ENCODE peak calls at places on chromosome 1, in nine cellular contexts. U, O, X, D, Z, B, V, M and S are unnamed samples.

GRCh38 chr1:48673725-48674124 is 103.0 kb downstream of the BEND5 start:
- DNase-seq in U (no peak), O (no peak), X (no peak), D (no peak), Z (no peak), B (no peak), V (no peak), M (no peak), S (peak)

GRCh38 chr1:35554261-35555211 is 2.7 kb downstream of the KIAA0319L start:
- DNase-seq in U (no peak), O (no peak), X (no peak), D (peak), Z (peak), B (no peak), V (no peak), M (no peak), S (no peak)

GRCh38 chr1:217535601-217536377 is 95.1 kb downstream of the GPATCH2 start:
- DNase-seq in U (no peak), O (no peak), X (no peak), D (no peak), Z (no peak), B (no peak), V (peak), M (no peak), S (no peak)

GRCh38 chr1:245348626-245349025 is 193.8 kb downstream of the KIF26B start:
- DNase-seq in U (no peak), O (no peak), X (no peak), D (no peak), Z (no peak), B (no peak), V (no peak), M (no peak), S (no peak)

GRCh38 chr1:228902781-228903572 is 167.7 kb downstream of the RHOU start:
- DNase-seq in U (peak), O (peak), X (peak), D (peak), Z (peak), B (no peak), V (peak), M (no peak), S (no peak)

GRCh38 chr1:45205000-45205909 is 1.1 kb downstream of the ZSWIM5 start:
- DNase-seq in U (no peak), O (peak), X (peak), D (peak), Z (peak), B (peak), V (peak), M (peak), S (peak)

GRCh38 chr1:238329671-238330070 is 438.9 kb upstream of the ZP4 start:
- DNase-seq in U (no peak), O (no peak), X (no peak), D (no peak), Z (no peak), B (no peak), V (no peak), M (no peak), S (no peak)

GRCh38 chr1:244918422-244919319 is 54.3 kb upstream of the HNRNPU start:
- DNase-seq in U (no peak), O (no peak), X (peak), D (peak), Z (peak), B (peak), V (peak), M (peak), S (peak)

GRCh38 chr1:9700340-9700739 is 48.8 kb downstream of the PIK3CD start:
- DNase-seq in U (no peak), O (peak), X (no peak), D (no peak), Z (no peak), B (no peak), V (peak), M (no peak), S (no peak)

GRCh38 chr1:161070737-161071136 is 1.0 kb upstream of the ARHGAP30 start:
- DNase-seq in U (no peak), O (no peak), X (no peak), D (no peak), Z (no peak), B (no peak), V (no peak), M (no peak), S (no peak)

GRCh38 chr1:178031856-178032320 is 62.0 kb upstream of the RASAL2 start:
- DNase-seq in U (peak), O (peak), X (peak), D (peak), Z (peak), B (peak), V (peak), M (peak), S (peak)

GRCh38 chr1:99751877-99752504 is 14.4 kb downstream of the FRRS1 start:
- DNase-seq in U (no peak), O (no peak), X (no peak), D (no peak), Z (no peak), B (no peak), V (no peak), M (peak), S (no peak)

GRCh38 chr1:214658785-214659184 is 55.8 kb downstream of the CENPF start:
- DNase-seq in U (no peak), O (peak), X (no peak), D (no peak), Z (peak), B (no peak), V (peak), M (no peak), S (no peak)

GRCh38 chr1:179263121-179263520 is 30.5 kb upstream of the SOAT1 start:
- DNase-seq in U (no peak), O (no peak), X (no peak), D (no peak), Z (no peak), B (no peak), V (no peak), M (no peak), S (no peak)

GRCh38 chr1:30675761-30676160 is 47.6 kb downstream of the MATN1 start:
- DNase-seq in U (no peak), O (peak), X (no peak), D (no peak), Z (no peak), B (no peak), V (peak), M (no peak), S (no peak)

GRCh38 chr1:224784606-224785328 is 144.7 kb upstream of the DNAH14 start:
- DNase-seq in U (peak), O (peak), X (no peak), D (no peak), Z (no peak), B (no peak), V (peak), M (no peak), S (no peak)

GRCh38 chr1:113875714-113876113 is 4.2 kb upstream of the PTPN22 start:
- DNase-seq in U (no peak), O (no peak), X (no peak), D (no peak), Z (no peak), B (no peak), V (no peak), M (no peak), S (no peak)

GRCh38 chr1:113876181-113876580 is 4.7 kb upstream of the PTPN22 start:
- DNase-seq in U (no peak), O (no peak), X (no peak), D (no peak), Z (no peak), B (no peak), V (no peak), M (no peak), S (no peak)

GRCh38 chr1:113872219-113872934 is 865 bp upstream of the PTPN22 start:
- DNase-seq in U (no peak), O (no peak), X (no peak), D (no peak), Z (no peak), B (no peak), V (no peak), M (peak), S (no peak)

GRCh38 chr1:113871597-113872113 is at the start of gene PTPN22:
- DNase-seq in U (peak), O (peak), X (no peak), D (peak), Z (no peak), B (no peak), V (peak), M (peak), S (no peak)

GRCh38 chr1:113874017-113874879 is 2.7 kb upstream of the PTPN22 start:
- DNase-seq in U (no peak), O (no peak), X (no peak), D (no peak), Z (no peak), B (no peak), V (no peak), M (peak), S (no peak)
- TF ChIP-seq CTCF in U (peak), O (peak), X (no peak), D (no peak), Z (peak), B (no peak), V (no peak), M (peak), S (no peak)

DNA sequence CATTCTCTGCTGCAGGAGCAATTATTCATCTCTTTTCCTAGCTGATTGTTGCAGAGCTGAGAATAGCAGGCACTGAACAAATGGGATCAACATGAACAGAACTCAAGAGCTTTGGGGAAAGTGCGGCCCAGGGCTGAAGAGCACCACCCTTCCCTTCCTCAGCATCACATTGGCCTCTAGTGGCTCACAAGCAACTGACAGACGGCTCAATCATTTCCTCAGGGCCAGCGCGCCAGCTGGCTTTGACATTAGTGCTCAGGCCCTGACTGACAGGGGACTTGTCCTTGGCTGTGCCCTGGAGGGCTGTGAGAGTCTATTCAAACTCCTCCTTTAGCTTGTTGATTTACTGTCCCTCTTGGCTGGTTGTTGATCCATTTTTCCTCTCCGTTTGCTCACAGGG is 295.4 kb downstream of the HLX start:
- DNase-seq in U (no peak), O (no peak), X (no peak), D (peak), Z (peak), B (no peak), V (no peak), M (peak), S (peak)
- TF ChIP-seq CTCF in U (no peak), O (no peak), X (no peak), D (peak), Z (peak), B (no peak), V (no peak), M (peak), S (no peak)

GRCh38 chr1:159090566-159091546 is 14.3 kb upstream of the AIM2 start:
- DNase-seq in U (no peak), O (peak), X (no peak), D (no peak), Z (no peak), B (no peak), V (peak), M (no peak), S (no peak)

GRCh38 chr1:159091547-159092397 is 15.2 kb upstream of the AIM2 start:
- DNase-seq in U (peak), O (peak), X (no peak), D (no peak), Z (no peak), B (no peak), V (peak), M (no peak), S (no peak)

GRCh38 chr1:159088566-159089183 is 12.1 kb upstream of the AIM2 start:
- DNase-seq in U (no peak), O (no peak), X (no peak), D (no peak), Z (no peak), B (no peak), V (no peak), M (no peak), S (no peak)

GRCh38 chr1:159088050-159088449 is 11.5 kb upstream of the AIM2 start:
- DNase-seq in U (peak), O (peak), X (no peak), D (no peak), Z (no peak), B (no peak), V (peak), M (no peak), S (no peak)

GRCh38 chr1:159089184-159089791 is 12.7 kb upstream of the AIM2 start:
- DNase-seq in U (no peak), O (no peak), X (no peak), D (no peak), Z (no peak), B (no peak), V (no peak), M (peak), S (no peak)
- TF ChIP-seq CTCF in U (peak), O (peak), X (no peak), D (peak), Z (peak), B (peak), V (peak), M (peak), S (peak)

GRCh38 chr1:68485431-68486022 is 11.4 kb downstream of the DEPDC1 start:
- DNase-seq in U (no peak), O (no peak), X (no peak), D (no peak), Z (no peak), B (no peak), V (no peak), M (no peak), S (no peak)
- TF ChIP-seq CTCF in U (no peak), O (no peak), X (no peak), D (no peak), Z (no peak), B (no peak), V (no peak), M (no peak), S (no peak)

GRCh38 chr1:203120325-203121138 is 7.0 kb upstream of the ADORA1 start:
- DNase-seq in U (no peak), O (no peak), X (no peak), D (no peak), Z (no peak), B (no peak), V (no peak), M (no peak), S (no peak)

GRCh38 chr1:203121186-203122015 is 6.1 kb upstream of the ADORA1 start:
- DNase-seq in U (no peak), O (no peak), X (no peak), D (no peak), Z (no peak), B (no peak), V (no peak), M (no peak), S (no peak)

GRCh38 chr1:203114202-203114601 is 13.3 kb upstream of the ADORA1 start:
- DNase-seq in U (no peak), O (no peak), X (no peak), D (no peak), Z (no peak), B (no peak), V (no peak), M (no peak), S (no peak)

GRCh38 chr1:203116048-203116810 is 11.3 kb upstream of the ADORA1 start:
- DNase-seq in U (no peak), O (no peak), X (no peak), D (no peak), Z (no peak), B (no peak), V (no peak), M (no peak), S (no peak)

DNA sequence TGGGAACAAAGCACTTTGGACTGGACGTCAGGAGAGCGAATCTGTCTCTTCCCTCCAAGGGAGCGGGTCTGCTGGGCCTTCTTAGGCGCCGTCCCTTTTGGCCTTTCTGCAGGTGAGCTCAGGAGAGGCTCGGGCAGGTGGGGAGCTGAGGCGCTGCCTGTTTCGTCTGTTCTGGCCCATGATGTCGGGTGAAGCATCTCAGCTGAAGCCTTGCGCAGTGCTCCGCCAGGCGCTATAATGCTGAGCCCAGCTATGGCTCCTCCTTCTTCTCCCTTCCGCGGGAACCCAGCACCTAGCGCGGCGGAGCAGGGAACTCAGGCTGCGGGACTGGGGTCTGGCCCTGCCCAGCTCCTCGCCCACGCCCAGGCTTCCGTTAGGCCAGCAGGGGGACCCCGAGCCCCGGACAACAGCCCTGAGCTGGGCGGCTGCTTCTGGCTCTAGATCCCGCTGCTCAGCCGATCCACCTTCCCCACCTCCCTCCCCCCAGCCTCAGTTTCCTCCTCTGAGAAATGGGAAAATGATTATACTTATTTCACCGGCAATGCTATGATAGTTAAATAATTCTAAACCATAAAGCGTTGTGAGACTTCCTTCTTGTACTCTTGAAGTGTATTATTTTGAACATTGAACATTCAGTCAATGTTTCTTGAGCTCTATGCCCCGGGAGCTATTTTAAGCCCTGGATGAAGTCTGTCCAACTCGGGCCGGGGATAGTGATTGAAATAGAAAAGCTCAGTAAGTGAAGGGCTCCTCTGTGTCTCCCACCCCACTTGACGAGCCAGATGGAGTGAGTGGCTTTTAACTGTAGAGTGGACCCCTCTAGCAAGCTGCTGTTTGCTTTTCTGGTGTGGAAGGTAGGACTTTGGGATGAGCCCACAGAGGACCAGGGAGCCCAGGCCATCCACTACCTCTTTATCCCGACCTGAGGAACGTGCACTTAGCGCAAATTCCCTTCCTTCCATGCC is 9.6 kb upstream of the ADORA1 start:
- DNase-seq in U (peak), O (peak), X (peak), D (peak), Z (peak), B (peak), V (peak), M (peak), S (peak)
- TF ChIP-seq CTCF in U (peak), O (peak), X (no peak), D (peak), Z (peak), B (peak), V (peak), M (peak), S (peak)